ENCODE peak calls at places on chromosomes 11 and 22, in six cellular contexts. H, O, A, M, P and U are unnamed samples.

GRCh38 chr22:35739642-35740041 is 22.0 kb downstream of the APOL5 start:
- DNase-seq in H (no peak), O (no peak), A (no peak), M (peak; percentile 24), P (no peak), U (no peak)

GRCh38 chr11:45665206-45665932 is at the start of gene CHST1:
- DNase-seq in H (peak; percentile 45), O (peak; percentile 76), A (peak; percentile 77), M (peak; percentile 5), P (no peak), U (peak; percentile 65)

GRCh38 chr22:35695202-35695601 is 22.5 kb upstream of the APOL5 start:
- DNase-seq in H (no peak), O (no peak), A (no peak), M (no peak), P (no peak), U (no peak)

GRCh38 chr22:37887610-37888378 is 18.3 kb upstream of the MICALL1 start:
- DNase-seq in H (peak; percentile 76), O (no peak), A (no peak), M (no peak), P (no peak), U (no peak)

GRCh38 chr22:50485221-50486131 is 1.2 kb upstream of the MIOX start:
- DNase-seq in H (no peak), O (peak; percentile 82), A (no peak), M (peak; percentile 78), P (no peak), U (peak; percentile 96)

GRCh38 chr11:106077609-106078517 is at the start of gene AASDHPPT:
- DNase-seq in H (no peak), O (no peak), A (no peak), M (peak; percentile 44), P (peak; percentile 53), U (peak; percentile 52)

GRCh38 chr11:31509412-31510345 is at the start of the genes ELP4 and IMMP1L:
- DNase-seq in H (peak; percentile 95), O (peak; percentile 96), A (peak; percentile 97), M (peak; percentile 98), P (peak; percentile 96), U (peak; percentile 97)

GRCh38 chr11:115080923-115081322 is 402.6 kb downstream of the NXPE2 start:
- DNase-seq in H (no peak), O (no peak), A (no peak), M (no peak), P (no peak), U (no peak)

GRCh38 chr22:22362939-22363338 is 118.4 kb downstream of the VPREB1 start:
- DNase-seq in H (no peak), O (no peak), A (no peak), M (no peak), P (peak; percentile 49), U (no peak)

GRCh38 chr11:2735053-2735589 is 35.3 kb upstream of the KCNQ1OT1 start:
- DNase-seq in H (no peak), O (no peak), A (no peak), M (no peak), P (no peak), U (no peak)

GRCh38 chr11:31796523-31797226 is 14.4 kb downstream of the PAX6 start:
- DNase-seq in H (no peak), O (no peak), A (no peak), M (no peak), P (no peak), U (no peak)

GRCh38 chr11:27699242-27699925 is 871 bp downstream of the BDNF start:
- DNase-seq in H (no peak), O (peak; percentile 54), A (no peak), M (no peak), P (no peak), U (no peak)

GRCh38 chr22:50625568-50626313 is 2.2 kb downstream of the ARSA start:
- DNase-seq in H (no peak), O (peak; percentile 65), A (peak; percentile 66), M (no peak), P (no peak), U (no peak)

GRCh38 chr22:47388778-47389177 is 626.3 kb downstream of the TBC1D22A start:
- DNase-seq in H (no peak), O (peak; percentile 17), A (no peak), M (no peak), P (no peak), U (no peak)

GRCh38 chr11:12248330-12248729 is 129.0 kb upstream of the PARVA start:
- DNase-seq in H (peak; percentile 52), O (peak; percentile 97), A (peak; percentile 83), M (peak; percentile 90), P (no peak), U (peak; percentile 99)

GRCh38 chr11:117409511-117409910 is 81.9 kb downstream of the CEP164 start:
- DNase-seq in H (no peak), O (peak; percentile 60), A (no peak), M (no peak), P (no peak), U (no peak)

GRCh38 chr22:38427465-38427864 is 27.5 kb downstream of the KCNJ4 start:
- DNase-seq in H (no peak), O (no peak), A (no peak), M (no peak), P (no peak), U (no peak)

GRCh38 chr11:59283825-59284772 is 71.4 kb upstream of the MPEG1 start:
- DNase-seq in H (no peak), O (no peak), A (no peak), M (peak; percentile 60), P (peak; percentile 87), U (peak; percentile 63)

GRCh38 chr11:8201524-8202365 is 32.9 kb upstream of the RIC3 start:
- DNase-seq in H (no peak), O (no peak), A (no peak), M (no peak), P (no peak), U (no peak)

DNA sequence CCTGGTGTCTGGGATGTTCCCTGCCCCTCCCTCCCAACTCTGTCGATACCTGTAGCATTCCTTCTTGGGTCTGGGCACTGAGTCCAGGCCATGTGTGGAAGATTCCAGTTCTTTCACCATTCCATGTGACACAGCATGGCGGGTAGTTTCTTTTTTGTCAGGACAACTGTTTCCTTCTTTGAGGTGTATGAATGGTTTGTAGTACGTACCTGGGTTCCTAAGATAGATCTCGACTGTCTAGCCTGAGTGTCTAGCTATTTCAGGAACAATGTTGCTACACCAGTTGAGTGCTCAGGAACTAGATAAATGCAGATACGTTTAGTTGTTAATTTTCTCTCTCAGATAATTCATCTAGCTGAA is 43.3 kb downstream of the TNRC6B start:
- DNase-seq in H (no peak), O (no peak), A (no peak), M (no peak), P (no peak), U (no peak)
- H3K4me1 ChIP-seq in H (peaks cover 6% of the 10 kb centered on the region), O (peaks cover 36% of the 10 kb centered on the region), A (peaks cover 65% of the 10 kb centered on the region), M (no peaks in the 10 kb centered on the region), P (peaks cover 30% of the 10 kb centered on the region), U (peaks cover 52% of the 10 kb centered on the region)

GRCh38 chr11:3903207-3903896 is 47.9 kb downstream of the STIM1 start:
- DNase-seq in H (no peak), O (no peak), A (no peak), M (no peak), P (peak; percentile 56), U (no peak)

GRCh38 chr11:3906166-3906565 is 50.7 kb downstream of the STIM1 start:
- DNase-seq in H (no peak), O (no peak), A (no peak), M (no peak), P (no peak), U (no peak)

GRCh38 chr11:3904228-3904627 is 48.8 kb downstream of the STIM1 start:
- DNase-seq in H (no peak), O (no peak), A (peak; percentile 67), M (peak; percentile 71), P (no peak), U (no peak)

GRCh38 chr11:3907590-3907989 is 52.1 kb downstream of the STIM1 start:
- DNase-seq in H (no peak), O (no peak), A (no peak), M (no peak), P (peak; percentile 35), U (no peak)

GRCh38 chr11:3905080-3905953 is 49.9 kb downstream of the STIM1 start:
- DNase-seq in H (no peak), O (no peak), A (no peak), M (no peak), P (no peak), U (peak; percentile 54)
- H3K27ac ChIP-seq in H (peak overlapping the region; percentile 6), O (peak overlapping the region; percentile 69), A (peak overlapping the region; percentile 85), M (no peak overlapping the region), P (no peak overlapping the region), U (peak overlapping the region; percentile 67)

GRCh38 chr22:42928969-42929837 is 72.1 kb upstream of the ARFGAP3 start:
- DNase-seq in H (peak; percentile 47), O (peak; percentile 72), A (no peak), M (peak; percentile 70), P (no peak), U (peak; percentile 74)

GRCh38 chr22:42929838-42930155 is 72.7 kb upstream of the ARFGAP3 start:
- DNase-seq in H (no peak), O (no peak), A (no peak), M (no peak), P (no peak), U (no peak)

GRCh38 chr22:42932197-42932519 is 75.1 kb upstream of the ARFGAP3 start:
- DNase-seq in H (no peak), O (no peak), A (no peak), M (no peak), P (no peak), U (no peak)

GRCh38 chr22:42931421-42932196 is 74.5 kb upstream of the ARFGAP3 start:
- DNase-seq in H (no peak), O (peak; percentile 63), A (no peak), M (no peak), P (peak; percentile 65), U (no peak)

DNA sequence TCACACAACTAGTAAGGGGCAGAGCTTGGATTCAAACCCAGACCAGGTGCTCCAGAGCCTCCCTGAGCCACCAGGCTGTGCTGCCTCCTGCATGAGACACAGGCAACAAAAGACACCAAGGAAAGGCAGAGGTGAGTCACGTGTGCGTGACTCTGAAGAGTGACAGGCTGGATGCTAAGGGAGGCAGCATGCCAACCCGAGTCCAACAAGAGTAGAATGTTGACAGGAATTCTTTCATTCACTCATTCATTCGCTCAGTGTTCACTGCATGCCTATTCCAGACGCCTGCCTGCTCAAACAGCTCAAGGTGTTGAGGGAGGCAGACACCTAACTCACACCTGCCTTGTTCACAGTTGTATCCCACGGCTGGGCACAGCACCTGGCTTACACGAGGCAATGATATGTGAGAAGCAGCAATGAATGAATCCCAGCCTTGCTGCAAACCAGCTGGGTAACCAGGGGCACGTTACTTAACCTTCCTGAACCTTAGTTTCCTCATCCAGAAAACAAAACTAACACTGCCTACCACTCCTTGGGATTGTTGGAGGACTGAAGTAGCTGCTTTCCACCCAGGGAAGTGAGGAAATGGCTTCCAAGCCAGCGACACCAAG is 73.8 kb upstream of the ARFGAP3 start:
- DNase-seq in H (no peak), O (peak; percentile 62), A (peak; percentile 74), M (no peak), P (peak; percentile 15), U (peak; percentile 81)
- H3K4me1 ChIP-seq in H (peaks cover 12% of the 10 kb centered on the region), O (peaks cover 88% of the 10 kb centered on the region), A (peaks cover 90% of the 10 kb centered on the region), M (no peaks in the 10 kb centered on the region), P (peaks cover 49% of the 10 kb centered on the region), U (peaks cover 92% of the 10 kb centered on the region)

GRCh38 chr11:123020968-123021367 is 39.3 kb upstream of the BSX start:
- DNase-seq in H (no peak), O (peak; percentile 65), A (no peak), M (peak; percentile 43), P (peak; percentile 62), U (no peak)
- H3K27ac ChIP-seq in H (no peak overlapping the region), O (no peak overlapping the region), A (no peak overlapping the region), M (no peak overlapping the region), P (no peak overlapping the region), U (no peak overlapping the region)